ENCODE peak calls at places on chromosomes 4 and X, in ten cellular contexts. W is activated CD8-positive, alpha-beta memory T cell treated with anti-CD3 and anti-CD28 coated beads, Interleukin-2, amount 10 ng/mL, durations not matched to agents 7 days and 5 days; T is left cardiac atrium; Q is pancreas; J is mucosa of descending colon; R is stimulated activated effector memory CD8-positive, alpha-beta T cell treated with anti-CD3 and anti-CD28 coated beads, Interleukin-12 subunit alpha, Interleukin-12 subunit beta, amount 100 ng/mL, for 72 hours; Y is GM23338; B is activated naive CD8-positive, alpha-beta T cell treated with anti-CD3 and anti-CD28 coated beads, Interleukin-2, amount 10 ng/mL, durations not matched to agents 7 days and 5 days; A is stimulated activated naive CD8-positive, alpha-beta T cell treated with anti-CD3 and anti-CD28 coated beads, Interleukin-15, amount 100 ng/mL, for 72 hours; Z is upper lobe of left lung. M is an unnamed sample.

GRCh38 chr4:87120411-87121162 is 99.8 kb downstream of the KLHL8 start:
- ATAC-seq in W (no peak), T (peak; percentile 86), Q (peak; percentile 63), J (peak; percentile 97), R (no peak), Y (no peak), B (no peak), A (no peak), Z (no peak), M (no peak)

GRCh38 chrX:20267924-20268701 is 1.4 kb upstream of the RPS6KA3 start:
- ATAC-seq in W (no peak), T (peak; percentile 58), Q (peak; percentile 60), J (peak; percentile 25), R (no peak), Y (peak; percentile 51), B (no peak), A (no peak), Z (peak; percentile 69), M (no peak)

GRCh38 chr4:8939160-8939855 is 67.7 kb upstream of the HMX1 start:
- ATAC-seq in W (no peak), T (no peak), Q (no peak), J (peak; percentile 15), R (peak; percentile 40), Y (peak; percentile 55), B (no peak), A (no peak), Z (peak; percentile 28), M (no peak)

GRCh38 chr4:76950846-76951321 is 1.3 kb downstream of the SEPTIN11 start:
- ATAC-seq in W (no peak), T (no peak), Q (peak; percentile 0), J (peak; percentile 0), R (no peak), Y (no peak), B (no peak), A (no peak), Z (no peak), M (no peak)

GRCh38 chr4:161134795-161135194 is 1029.0 kb downstream of the FSTL5 start:
- ATAC-seq in W (no peak), T (no peak), Q (no peak), J (no peak), R (no peak), Y (no peak), B (no peak), A (no peak), Z (no peak), M (no peak)

GRCh38 chrX:33211356-33212254 is at the start of gene DMD:
- ATAC-seq in W (no peak), T (peak; percentile 99), Q (peak; percentile 81), J (peak; percentile 49), R (no peak), Y (peak; percentile 50), B (no peak), A (no peak), Z (peak; percentile 81), M (no peak)

GRCh38 chr4:106809083-106809482 is 227.0 kb downstream of the DKK2 start:
- ATAC-seq in W (no peak), T (peak; percentile 40), Q (no peak), J (peak; percentile 56), R (no peak), Y (peak; percentile 85), B (no peak), A (no peak), Z (peak; percentile 84), M (no peak)

GRCh38 chr4:118968006-118968405 is 79.4 kb downstream of the SYNPO2 start:
- ATAC-seq in W (peak; percentile 94), T (peak; percentile 83), Q (peak; percentile 91), J (peak; percentile 90), R (peak; percentile 69), Y (peak; percentile 96), B (peak; percentile 96), A (peak; percentile 78), Z (peak; percentile 89), M (peak; percentile 64)

GRCh38 chrX:37959212-37960021 is 46.9 kb upstream of the SYTL5 start:
- ATAC-seq in W (no peak), T (no peak), Q (no peak), J (no peak), R (no peak), Y (no peak), B (no peak), A (no peak), Z (no peak), M (no peak)

GRCh38 chr4:123312951-123313592 is 83.5 kb upstream of the SPRY1 start:
- ATAC-seq in W (no peak), T (peak; percentile 41), Q (no peak), J (no peak), R (no peak), Y (peak; percentile 56), B (no peak), A (no peak), Z (no peak), M (no peak)

GRCh38 chr4:22471419-22471818 is 44.4 kb downstream of the ADGRA3 start:
- ATAC-seq in W (no peak), T (peak; percentile 58), Q (no peak), J (no peak), R (no peak), Y (no peak), B (no peak), A (no peak), Z (no peak), M (no peak)

GRCh38 chr4:35565640-35566039 is 678.7 kb downstream of the ARAP2 start:
- ATAC-seq in W (no peak), T (no peak), Q (no peak), J (no peak), R (no peak), Y (peak; percentile 88), B (no peak), A (no peak), Z (no peak), M (no peak)

GRCh38 chr4:155079866-155080265 is 128.6 kb upstream of the NPY2R start:
- ATAC-seq in W (no peak), T (no peak), Q (no peak), J (no peak), R (no peak), Y (no peak), B (no peak), A (no peak), Z (no peak), M (no peak)

GRCh38 chr4:113162089-113162488 is 112.6 kb downstream of the ANK2 start:
- ATAC-seq in W (no peak), T (peak; percentile 40), Q (no peak), J (no peak), R (no peak), Y (no peak), B (no peak), A (no peak), Z (no peak), M (no peak)

GRCh38 chr4:40586729-40587128 is 42.9 kb downstream of the RBM47 start:
- ATAC-seq in W (no peak), T (peak; percentile 48), Q (peak; percentile 11), J (no peak), R (no peak), Y (peak; percentile 42), B (no peak), A (no peak), Z (peak; percentile 70), M (no peak)

GRCh38 chr4:57490520-57490919 is 380.3 kb upstream of the IGFBP7 start:
- ATAC-seq in W (no peak), T (peak; percentile 61), Q (no peak), J (no peak), R (no peak), Y (no peak), B (no peak), A (no peak), Z (no peak), M (no peak)

GRCh38 chr4:106347167-106347566 is 21.4 kb downstream of the GIMD1 start:
- ATAC-seq in W (no peak), T (no peak), Q (no peak), J (no peak), R (no peak), Y (no peak), B (no peak), A (no peak), Z (no peak), M (no peak)

GRCh38 chr4:22707390-22707789 is 14.7 kb downstream of the GBA3 start:
- ATAC-seq in W (no peak), T (no peak), Q (no peak), J (no peak), R (no peak), Y (no peak), B (no peak), A (no peak), Z (no peak), M (no peak)

GRCh38 chr4:119031218-119031617 is 104.4 kb upstream of the MYOZ2 start:
- ATAC-seq in W (no peak), T (no peak), Q (no peak), J (no peak), R (peak; percentile 46), Y (no peak), B (no peak), A (no peak), Z (peak; percentile 33), M (no peak)

GRCh38 chr4:141329174-141329569 is 108.5 kb downstream of the ZNF330 start:
- ATAC-seq in W (no peak), T (peak; percentile 64), Q (peak; percentile 15), J (peak; percentile 73), R (no peak), Y (no peak), B (no peak), A (no peak), Z (peak; percentile 88), M (no peak)

GRCh38 chrX:44817029-44817428 is 26.8 kb upstream of the DUSP21 start:
- ATAC-seq in W (no peak), T (no peak), Q (no peak), J (no peak), R (no peak), Y (no peak), B (no peak), A (no peak), Z (no peak), M (no peak)

GRCh38 chrX:37746268-37746931 is 33.5 kb upstream of the CYBB start:
- ATAC-seq in W (peak; percentile 50), T (peak; percentile 32), Q (peak; percentile 55), J (peak; percentile 77), R (peak; percentile 92), Y (no peak), B (peak; percentile 56), A (peak; percentile 89), Z (peak; percentile 63), M (peak; percentile 83)

GRCh38 chr4:1985287-1985686 is 23.5 kb downstream of the NELFA start:
- ATAC-seq in W (no peak), T (no peak), Q (no peak), J (no peak), R (no peak), Y (no peak), B (peak; percentile 5), A (no peak), Z (no peak), M (peak; percentile 12)

GRCh38 chr4:6620891-6621555 is 19.5 kb upstream of the MRFAP1 start:
- ATAC-seq in W (no peak), T (peak; percentile 11), Q (no peak), J (no peak), R (peak; percentile 26), Y (no peak), B (no peak), A (no peak), Z (no peak), M (no peak)

GRCh38 chr4:182240161-182241130 is 2.8 kb upstream of the TENM3 start:
- ATAC-seq in W (no peak), T (peak; percentile 57), Q (peak; percentile 54), J (no peak), R (no peak), Y (peak; percentile 21), B (no peak), A (no peak), Z (peak; percentile 83), M (no peak)

GRCh38 chr4:4481394-4482000 is 60.4 kb downstream of the STX18 start:
- ATAC-seq in W (no peak), T (peak; percentile 23), Q (no peak), J (no peak), R (no peak), Y (peak; percentile 21), B (no peak), A (no peak), Z (no peak), M (no peak)

GRCh38 chrX:24271262-24271661 is 42.6 kb downstream of the SUPT20HL2 start:
- ATAC-seq in W (no peak), T (no peak), Q (no peak), J (no peak), R (no peak), Y (no peak), B (no peak), A (no peak), Z (no peak), M (no peak)

GRCh38 chr4:122785099-122785498 is 41.5 kb upstream of the FGF2 start:
- ATAC-seq in W (no peak), T (no peak), Q (no peak), J (no peak), R (no peak), Y (no peak), B (no peak), A (no peak), Z (no peak), M (peak; percentile 31)

M was measured in activated T-helper 17 cell treated with anti-CD3 and anti-CD28 coated beads, Interleukin-2, amount 50 U/mL, for 72 hours.